ENCODE peak calls at places on chromosomes 16 and 17, in six cellular contexts. P is uterus, C is trophoblast cell, G is GM23248, A is colonic mucosa, B is cardiac muscle cell. F is an unnamed sample. For H3K4me1, the result is how much of the 10 kb centered on the place peaks cover.

GRCh38 chr17:8628172-8628571 is 2.4 kb downstream of the MYH10 start:
- DNase-seq in P (no peak), C (no peak), G (peak), A (no peak), B (peak), F (no peak)

GRCh38 chr17:34771891-34772290 is 189.4 kb downstream of the CCT6B start:
- DNase-seq in P (no peak), C (no peak), G (no peak), A (no peak), B (no peak), F (no peak)

GRCh38 chr16:79698341-79698753 is 97.8 kb upstream of the MAF start:
- DNase-seq in P (peak), C (peak), G (no peak), A (no peak), B (no peak), F (no peak)

GRCh38 chr16:81446318-81447275 is 2.0 kb downstream of the CMIP start:
- DNase-seq in P (peak), C (peak), G (peak), A (peak), B (no peak), F (peak)

GRCh38 chr17:3979276-3979583 is 15.0 kb upstream of the ATP2A3 start:
- DNase-seq in P (no peak), C (no peak), G (no peak), A (no peak), B (no peak), F (peak)

GRCh38 chr16:51146256-51146924 is 4.7 kb downstream of the SALL1 start:
- DNase-seq in P (no peak), C (no peak), G (peak), A (no peak), B (peak), F (no peak)

GRCh38 chr17:78476973-78477372 is 98.5 kb downstream of the PGS1 start:
- DNase-seq in P (no peak), C (no peak), G (no peak), A (no peak), B (no peak), F (no peak)

GRCh38 chr16:1154887-1155331 is 2.0 kb downstream of the CACNA1H start:
- DNase-seq in P (no peak), C (no peak), G (no peak), A (no peak), B (no peak), F (no peak)

GRCh38 chr17:13338421-13338820 is 263.3 kb downstream of the HS3ST3A1 start:
- DNase-seq in P (no peak), C (no peak), G (no peak), A (no peak), B (no peak), F (no peak)

GRCh38 chr17:17379197-17379991 is 76.2 kb downstream of the NT5M start:
- DNase-seq in P (no peak), C (peak), G (no peak), A (no peak), B (no peak), F (no peak)

GRCh38 chr17:72901657-72902056 is 190.8 kb downstream of the SLC39A11 start:
- DNase-seq in P (no peak), C (no peak), G (no peak), A (no peak), B (no peak), F (no peak)

GRCh38 chr17:65023791-65024190 is 32.7 kb downstream of the GNA13 start:
- DNase-seq in P (no peak), C (no peak), G (peak), A (no peak), B (no peak), F (no peak)

GRCh38 chr17:77214743-77215142 is 74.0 kb downstream of the SEC14L1 start:
- DNase-seq in P (no peak), C (no peak), G (peak), A (peak), B (peak), F (peak)

GRCh38 chr16:73196670-73197069 is 148.7 kb upstream of the ZFHX3 start:
- DNase-seq in P (peak), C (peak), G (peak), A (peak), B (peak), F (peak)

GRCh38 chr17:82548681-82549303 is 29.3 kb downstream of the FOXK2 start:
- DNase-seq in P (peak), C (no peak), G (no peak), A (peak), B (no peak), F (peak)

GRCh38 chr17:45414997-45415881 is 17.4 kb downstream of the ARHGAP27 start:
- DNase-seq in P (no peak), C (no peak), G (no peak), A (peak), B (no peak), F (peak)

GRCh38 chr17:49798182-49798581 is 9.7 kb downstream of the KAT7 start:
- DNase-seq in P (no peak), C (no peak), G (peak), A (no peak), B (no peak), F (no peak)

GRCh38 chr16:76487411-76488064 is 210.3 kb downstream of the CNTNAP4 start:
- DNase-seq in P (no peak), C (no peak), G (no peak), A (no peak), B (no peak), F (no peak)

GRCh38 chr17:1485311-1485747 is 7.2 kb downstream of the MYO1C start:
- DNase-seq in P (peak), C (peak), G (peak), A (peak), B (peak), F (peak)

GRCh38 chr17:21214777-21215541 is 998 bp upstream of the TMEM11 start:
- DNase-seq in P (peak), C (no peak), G (peak), A (no peak), B (no peak), F (peak)

GRCh38 chr17:77572065-77572601 is 386.4 kb upstream of the TNRC6C start:
- DNase-seq in P (no peak), C (no peak), G (no peak), A (no peak), B (no peak), F (no peak)

GRCh38 chr16:86818701-86819522 is 240.6 kb downstream of the FOXL1 start:
- DNase-seq in P (no peak), C (no peak), G (no peak), A (no peak), B (no peak), F (no peak)

GRCh38 chr16:89051521-89052166 is 42.0 kb upstream of the ACSF3 start:
- DNase-seq in P (no peak), C (no peak), G (no peak), A (no peak), B (no peak), F (peak)
- H3K4me3 ChIP-seq in P (no peak), C (no peak), G (peak), A (peak), B (no peak), F (no peak)

DNA sequence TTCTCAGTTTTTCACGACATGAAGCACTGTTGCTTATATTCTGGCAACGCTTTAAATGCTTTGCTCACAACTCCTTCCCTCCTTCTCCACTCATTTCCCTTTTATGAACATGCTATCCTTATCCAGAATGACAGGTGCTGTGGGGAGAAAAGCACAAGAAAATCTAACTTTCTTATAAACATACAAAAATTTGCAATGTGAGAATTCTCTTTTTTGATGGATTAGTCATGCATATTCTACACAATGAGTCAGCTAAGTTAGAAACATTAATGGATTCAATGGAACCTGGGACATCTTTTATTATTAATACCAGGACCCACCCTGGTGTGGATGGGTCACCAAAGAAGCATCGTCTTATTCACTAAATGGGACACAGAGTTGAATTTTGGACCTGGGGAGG is 234.6 kb upstream of the CDH5 start:
- DNase-seq in P (no peak), C (no peak), G (peak), A (no peak), B (no peak), F (no peak)
- H3K4me1 ChIP-seq in P (under half), C (under half), G (under half), A (under half), B (under half), F (under half)

GRCh38 chr17:42669705-42670198 is 7.0 kb downstream of the PLEKHH3 start:
- DNase-seq in P (no peak), C (no peak), G (no peak), A (no peak), B (no peak), F (no peak)

GRCh38 chr17:42670925-42671657 is 5.7 kb downstream of the PLEKHH3 start:
- DNase-seq in P (no peak), C (no peak), G (no peak), A (no peak), B (no peak), F (no peak)

GRCh38 chr17:42670199-42670924 is 6.4 kb downstream of the PLEKHH3 start:
- DNase-seq in P (no peak), C (no peak), G (no peak), A (no peak), B (no peak), F (peak)

GRCh38 chr17:42665581-42666001 is 6.5 kb downstream of the TUBG2 start:
- DNase-seq in P (no peak), C (no peak), G (no peak), A (no peak), B (no peak), F (no peak)

GRCh38 chr17:42667088-42667951 is 8.2 kb downstream of the TUBG2 start:
- DNase-seq in P (peak), C (no peak), G (peak), A (peak), B (no peak), F (peak)
- H3K4me3 ChIP-seq in P (no peak), C (peak), G (no peak), A (no peak), B (no peak), F (no peak)

GRCh38 chr17:57953703-57954420 is 1.4 kb downstream of the CUEDC1 start:
- DNase-seq in P (no peak), C (no peak), G (no peak), A (no peak), B (no peak), F (no peak)
- H3K4me1 ChIP-seq in P (under half), C (under half), G (under half), A (under half), B (under half), F (under half)

GRCh38 chr16:31484491-31485171 is 1.7 kb downstream of the SLC5A2 start:
- DNase-seq in P (no peak), C (no peak), G (no peak), A (peak), B (no peak), F (peak)
- H3K4me3 ChIP-seq in P (no peak), C (no peak), G (no peak), A (no peak), B (no peak), F (no peak)

GRCh38 chr17:36544320-36545092 is at the start of gene GGNBP2:
- DNase-seq in P (peak), C (peak), G (peak), A (peak), B (peak), F (peak)

GRCh38 chr17:36546418-36547093 is 1.8 kb downstream of the GGNBP2 start:
- DNase-seq in P (no peak), C (no peak), G (peak), A (no peak), B (no peak), F (no peak)

GRCh38 chr17:36544049-36544319 is 735 bp upstream of the GGNBP2 start:
- DNase-seq in P (peak), C (peak), G (peak), A (no peak), B (peak), F (no peak)

GRCh38 chr17:36545093-36545464 is 360 bp downstream of the GGNBP2 start:
- DNase-seq in P (no peak), C (no peak), G (no peak), A (no peak), B (no peak), F (no peak)

GRCh38 chr17:36545465-36546417 is 1.0 kb downstream of the GGNBP2 start:
- DNase-seq in P (peak), C (peak), G (peak), A (peak), B (peak), F (peak)
- H3K4me1 ChIP-seq in P (under half), C (under half), G (under half), A (under half), B (under half), F (half or more)

DNA sequence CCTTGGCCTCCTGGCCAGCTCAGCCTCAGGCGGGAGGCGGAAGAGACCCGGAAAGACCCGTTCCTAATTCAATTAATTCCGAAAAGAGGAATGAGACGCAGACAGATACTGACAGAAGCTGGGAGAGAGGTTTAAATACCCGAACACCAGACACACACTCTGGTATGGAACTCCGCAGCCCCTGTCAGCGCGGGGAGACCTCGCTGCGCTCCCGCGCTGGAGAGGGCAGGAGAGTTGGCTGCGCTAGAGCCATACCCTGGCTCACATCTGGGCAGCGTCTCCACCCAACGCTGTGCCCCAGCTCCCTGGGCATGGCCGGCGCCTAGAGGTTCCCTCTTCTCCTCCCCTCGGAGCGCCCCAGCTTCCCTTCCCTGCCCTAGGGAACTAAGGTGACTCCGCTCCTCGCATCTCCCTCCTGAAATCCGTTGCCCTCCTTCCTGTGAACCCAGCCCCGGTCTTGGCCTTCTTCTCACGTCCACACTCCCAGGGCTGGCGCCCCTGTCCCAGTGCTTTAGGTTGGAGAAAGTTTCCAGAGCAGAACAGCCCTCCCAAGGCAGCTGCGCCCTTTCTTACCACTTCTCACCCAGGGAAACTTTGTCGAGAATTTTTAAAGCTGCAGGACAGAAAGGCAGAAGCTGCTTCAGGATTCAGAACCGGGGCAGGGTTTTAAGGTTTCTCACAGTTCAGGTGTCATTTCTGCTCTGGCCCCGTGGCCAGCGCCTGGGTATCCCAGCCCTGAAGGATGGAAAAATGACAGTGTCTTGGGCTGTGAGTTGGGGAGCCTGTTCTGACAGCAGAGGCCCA is 7.9 kb downstream of the NEUROD2 start:
- DNase-seq in P (no peak), C (no peak), G (no peak), A (no peak), B (no peak), F (no peak)
- H3K4me3 ChIP-seq in P (no peak), C (no peak), G (no peak), A (no peak), B (no peak), F (no peak)

F was measured in mucosa of descending colon.